ENCODE peak calls at places on chromosome 20, in ten cellular contexts. D is HepG2, Q is body of pancreas, M is ovary, J is A549, T is IMR-90, W is upper lobe of left lung, Z is spleen, K is H54, R is transverse colon. U is an unnamed sample.

GRCh38 chr20:17622851-17623508 is 53.1 kb downstream of the DSTN start:
- DNase-seq in Z (peak), Q (peak), W (no peak), J (no peak), K (no peak), T (no peak), M (peak), D (no peak), R (no peak), U (peak)

GRCh38 chr20:9215539-9215938 is 146.7 kb downstream of the PLCB4 start:
- DNase-seq in J (peak), D (peak), Z (no peak), M (no peak), Q (no peak), R (no peak), K (no peak), T (no peak), W (no peak), U (no peak)

GRCh38 chr20:34084227-34084923 is 27.7 kb downstream of the EIF2S2 start:
- DNase-seq in D (no peak), Q (no peak), K (no peak), R (no peak), M (no peak), T (no peak), Z (no peak), J (no peak), W (no peak), U (no peak)

GRCh38 chr20:32463642-32464400 is 105.7 kb downstream of the ASXL1 start:
- DNase-seq in M (peak), Q (peak), R (peak), W (peak), Z (peak), D (no peak), K (no peak), J (no peak), T (no peak), U (peak)

GRCh38 chr20:34624628-34625027 is 52.3 kb downstream of the PIGU start:
- DNase-seq in D (no peak), Q (no peak), W (no peak), M (no peak), Z (no peak), T (no peak), R (no peak), J (no peak), K (no peak), U (no peak)

GRCh38 chr20:3667434-3668037 is 4.3 kb upstream of the GFRA4 start:
- DNase-seq in W (no peak), Z (no peak), T (no peak), J (no peak), R (no peak), D (no peak), M (no peak), K (no peak), Q (no peak), U (no peak)

GRCh38 chr20:50666709-50667310 is 24.5 kb downstream of the RIPOR3 start:
- DNase-seq in Z (no peak), D (no peak), Q (no peak), M (no peak), J (no peak), K (no peak), R (no peak), T (no peak), W (no peak), U (no peak)

GRCh38 chr20:61965606-61966491 is 99.8 kb downstream of the TAF4 start:
- DNase-seq in K (no peak), Z (peak), W (no peak), Q (no peak), M (peak), J (no peak), R (no peak), D (peak), T (no peak), U (no peak)

GRCh38 chr20:40489886-40490285 is 199.2 kb downstream of the MAFB start:
- DNase-seq in W (no peak), K (peak), M (no peak), Z (no peak), D (no peak), T (no peak), Q (no peak), J (no peak), R (no peak), U (no peak)

GRCh38 chr20:38764563-38765355 is 16.5 kb downstream of the ACTR5 start:
- DNase-seq in Z (no peak), R (no peak), T (peak), W (no peak), Q (peak), D (peak), K (peak), M (no peak), J (peak), U (no peak)

GRCh38 chr20:33914871-33915270 is 78.8 kb upstream of the RALY start:
- DNase-seq in M (no peak), W (no peak), Q (no peak), D (peak), K (peak), T (peak), Z (no peak), R (no peak), J (peak), U (no peak)

DNA sequence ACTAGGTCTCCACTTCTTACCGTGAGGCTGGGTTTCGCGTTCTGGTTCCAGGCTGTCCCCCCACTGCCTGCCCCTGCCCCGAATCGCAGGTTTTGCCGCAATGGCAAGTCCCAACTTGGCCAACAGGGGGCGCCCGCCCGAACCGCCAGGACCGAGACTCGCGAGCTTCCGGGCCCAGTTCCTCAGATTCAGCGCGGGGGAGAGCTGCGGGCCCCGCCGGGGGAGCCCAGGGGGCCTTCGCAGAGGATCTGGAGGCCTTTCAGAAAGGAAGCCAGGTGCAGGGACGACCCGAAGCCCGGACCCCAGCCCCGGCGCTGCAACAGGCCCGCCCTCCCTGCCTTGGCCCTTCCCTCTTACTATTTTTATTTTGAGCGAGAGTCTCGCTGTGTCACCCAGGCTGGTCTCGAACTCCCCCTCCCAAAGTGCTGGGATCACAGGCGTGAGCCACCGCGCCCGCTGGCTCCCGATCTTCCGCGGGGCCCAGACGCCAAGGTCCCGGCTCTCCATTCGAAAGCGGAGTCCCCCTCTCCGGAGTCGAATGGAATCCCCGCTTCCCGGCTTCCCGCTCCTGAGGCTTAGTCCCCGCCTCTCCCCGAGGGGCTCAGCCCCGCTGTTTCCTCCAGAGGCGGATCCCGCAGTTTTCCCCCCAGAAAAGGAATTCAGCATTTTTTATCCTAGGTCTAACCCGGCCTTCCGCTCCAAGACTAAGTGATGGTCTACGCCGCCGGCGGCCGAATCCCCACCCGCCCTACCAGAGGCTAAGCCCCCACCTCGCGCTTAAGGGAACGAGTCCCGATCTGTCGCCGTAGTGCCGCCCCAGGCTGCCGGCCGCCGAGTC is 11.7 kb upstream of the TMC2 start:
- DNase-seq in R (peak), Z (peak), T (peak), M (peak), Q (peak), W (peak), J (peak), D (peak), K (peak), U (peak)
- TF ChIP-seq POLR2A in R (peak), Z (no peak), T (peak), M (peak), Q (no peak), W (peak), J (no peak), D (peak), K (peak), U (peak)

GRCh38 chr20:7399114-7399513 is 541.1 kb downstream of the HAO1 start:
- DNase-seq in R (no peak), Q (no peak), J (no peak), M (no peak), W (no peak), D (no peak), Z (no peak), T (no peak), K (no peak), U (no peak)
- TF ChIP-seq POLR2A in R (no peak), Q (no peak), J (no peak), M (no peak), W (no peak), D (no peak), Z (no peak), T (no peak), K (no peak), U (no peak)

GRCh38 chr20:36460648-36461599 is 80.4 kb upstream of the MYL9 start:
- DNase-seq in M (peak), D (peak), W (peak), Z (peak), T (peak), Q (peak), R (peak), J (peak), K (peak), U (peak)
- TF ChIP-seq POLR2A in M (peak), D (peak), W (peak), Z (peak), T (peak), Q (peak), R (peak), J (peak), K (peak), U (peak)

GRCh38 chr20:297098-297924 is at the start of gene ZCCHC3:
- DNase-seq in J (peak), Q (peak), M (peak), K (peak), Z (peak), W (peak), T (peak), D (peak), R (peak), U (peak)
- TF ChIP-seq POLR2A in J (peak), Q (peak), M (peak), K (peak), Z (peak), W (peak), T (peak), D (peak), R (peak), U (peak)

GRCh38 chr20:6673071-6673470 is 94.4 kb upstream of the BMP2 start:
- DNase-seq in Z (no peak), R (no peak), D (no peak), Q (no peak), K (no peak), M (no peak), T (no peak), W (no peak), J (no peak), U (no peak)
- TF ChIP-seq POLR2A in Z (no peak), R (no peak), D (no peak), Q (no peak), K (no peak), M (no peak), T (no peak), W (no peak), J (no peak), U (no peak)

U was measured in right lobe of liver.